ENCODE peak calls at places on chromosomes 11 and 22, in seven cellular contexts. One of them, this sample, is unnamed. For H3K36me3 and H3K27me3, the result is how much of the 10 kb centered on the place peaks cover.

GRCh38 chr11:106603971-106604370 is 414.3 kb downstream of the GUCY1A2 start:
- DNase-seq in brain microvascular endothelial cell: no peak
- DNase-seq in kidney epithelial cell: no peak
- DNase-seq in adipocyte: no peak
- DNase-seq in iPS DF 6.9: no peak
- DNase-seq in cardiac muscle cell: no peak
- DNase-seq in K562: no peak
- DNase-seq in this sample: no peak

GRCh38 chr11:45209480-45209879 is 63.0 kb downstream of the PRDM11 start:
- DNase-seq in K562: no peak
- DNase-seq in brain microvascular endothelial cell: no peak
- DNase-seq in kidney epithelial cell: no peak
- DNase-seq in iPS DF 6.9: no peak
- DNase-seq in adipocyte: no peak
- DNase-seq in cardiac muscle cell: no peak
- DNase-seq in this sample: no peak

GRCh38 chr11:69799582-69799981 is 19.6 kb downstream of the FGF3 start:
- DNase-seq in brain microvascular endothelial cell: peak
- DNase-seq in K562: peak
- DNase-seq in adipocyte: no peak
- DNase-seq in kidney epithelial cell: no peak
- DNase-seq in cardiac muscle cell: peak
- DNase-seq in iPS DF 6.9: no peak
- DNase-seq in this sample: peak

GRCh38 chr11:33899383-33900037 is 7.6 kb upstream of the LMO2 start:
- DNase-seq in kidney epithelial cell: peak
- DNase-seq in cardiac muscle cell: peak
- DNase-seq in adipocyte: peak
- DNase-seq in iPS DF 6.9: no peak
- DNase-seq in brain microvascular endothelial cell: peak
- DNase-seq in K562: peak
- DNase-seq in this sample: peak

GRCh38 chr11:111422494-111423249 is 43.6 kb upstream of the POU2AF1 start:
- DNase-seq in iPS DF 6.9: peak
- DNase-seq in adipocyte: peak
- DNase-seq in brain microvascular endothelial cell: peak
- DNase-seq in cardiac muscle cell: peak
- DNase-seq in kidney epithelial cell: no peak
- DNase-seq in K562: peak
- DNase-seq in this sample: peak

GRCh38 chr22:30354644-30355043 is 2.0 kb downstream of the SF3A1 start:
- DNase-seq in kidney epithelial cell: no peak
- DNase-seq in cardiac muscle cell: no peak
- DNase-seq in iPS DF 6.9: no peak
- DNase-seq in adipocyte: no peak
- DNase-seq in brain microvascular endothelial cell: no peak
- DNase-seq in K562: no peak
- DNase-seq in this sample: no peak

GRCh38 chr11:72524711-72525110 is 90.4 kb upstream of the CLPB start:
- DNase-seq in brain microvascular endothelial cell: peak
- DNase-seq in kidney epithelial cell: no peak
- DNase-seq in K562: no peak
- DNase-seq in cardiac muscle cell: no peak
- DNase-seq in adipocyte: peak
- DNase-seq in iPS DF 6.9: no peak
- DNase-seq in this sample: no peak

GRCh38 chr22:17436382-17436951 is 67.2 kb downstream of the CECR2 start:
- DNase-seq in iPS DF 6.9: no peak
- DNase-seq in kidney epithelial cell: no peak
- DNase-seq in K562: no peak
- DNase-seq in cardiac muscle cell: peak
- DNase-seq in brain microvascular endothelial cell: no peak
- DNase-seq in adipocyte: no peak
- DNase-seq in this sample: no peak

GRCh38 chr22:23789638-23790037 is 2.9 kb downstream of the SMARCB1 start:
- DNase-seq in brain microvascular endothelial cell: no peak
- DNase-seq in kidney epithelial cell: no peak
- DNase-seq in cardiac muscle cell: no peak
- DNase-seq in adipocyte: no peak
- DNase-seq in iPS DF 6.9: no peak
- DNase-seq in K562: no peak
- DNase-seq in this sample: no peak

GRCh38 chr11:43576834-43577521 is 103.6 kb upstream of the HSD17B12 start:
- DNase-seq in iPS DF 6.9: peak
- DNase-seq in brain microvascular endothelial cell: peak
- DNase-seq in cardiac muscle cell: peak
- DNase-seq in K562: peak
- DNase-seq in adipocyte: peak
- DNase-seq in kidney epithelial cell: no peak
- DNase-seq in this sample: peak

GRCh38 chr11:99693941-99694492 is 673.3 kb downstream of the CNTN5 start:
- DNase-seq in iPS DF 6.9: no peak
- DNase-seq in cardiac muscle cell: peak
- DNase-seq in K562: no peak
- DNase-seq in brain microvascular endothelial cell: peak
- DNase-seq in adipocyte: peak
- DNase-seq in kidney epithelial cell: peak
- DNase-seq in this sample: peak

GRCh38 chr11:61747389-61748285 is 4.8 kb upstream of the MYRF start:
- DNase-seq in K562: peak
- DNase-seq in cardiac muscle cell: peak
- DNase-seq in kidney epithelial cell: no peak
- DNase-seq in brain microvascular endothelial cell: peak
- DNase-seq in iPS DF 6.9: peak
- DNase-seq in adipocyte: peak
- DNase-seq in this sample: peak

GRCh38 chr11:113563766-113564165 is 88.6 kb upstream of the DRD2 start:
- DNase-seq in brain microvascular endothelial cell: no peak
- DNase-seq in adipocyte: no peak
- DNase-seq in K562: no peak
- DNase-seq in kidney epithelial cell: no peak
- DNase-seq in iPS DF 6.9: no peak
- DNase-seq in cardiac muscle cell: no peak
- DNase-seq in this sample: peak

GRCh38 chr11:109604506-109604905 is 182.5 kb downstream of the C11orf87 start:
- DNase-seq in kidney epithelial cell: no peak
- DNase-seq in brain microvascular endothelial cell: no peak
- DNase-seq in iPS DF 6.9: no peak
- DNase-seq in adipocyte: no peak
- DNase-seq in K562: no peak
- DNase-seq in cardiac muscle cell: peak
- DNase-seq in this sample: peak

GRCh38 chr11:112156153-112156552 is 7.7 kb downstream of the IL18 start:
- DNase-seq in K562: no peak
- DNase-seq in cardiac muscle cell: peak
- DNase-seq in kidney epithelial cell: no peak
- DNase-seq in iPS DF 6.9: no peak
- DNase-seq in adipocyte: peak
- DNase-seq in brain microvascular endothelial cell: no peak
- DNase-seq in this sample: no peak

GRCh38 chr11:117833401-117833891 is 8.9 kb upstream of the FXYD2 start:
- DNase-seq in brain microvascular endothelial cell: no peak
- DNase-seq in cardiac muscle cell: no peak
- DNase-seq in iPS DF 6.9: no peak
- DNase-seq in kidney epithelial cell: no peak
- DNase-seq in adipocyte: no peak
- DNase-seq in K562: no peak
- DNase-seq in this sample: no peak

GRCh38 chr11:115924744-115925567 is 420.7 kb upstream of the CADM1 start:
- DNase-seq in kidney epithelial cell: peak
- DNase-seq in adipocyte: no peak
- DNase-seq in iPS DF 6.9: no peak
- DNase-seq in cardiac muscle cell: no peak
- DNase-seq in K562: no peak
- DNase-seq in brain microvascular endothelial cell: no peak
- DNase-seq in this sample: peak

GRCh38 chr11:57514538-57515331 is 767 bp downstream of the SLC43A1 start:
- DNase-seq in kidney epithelial cell: no peak
- DNase-seq in adipocyte: peak
- DNase-seq in iPS DF 6.9: no peak
- DNase-seq in brain microvascular endothelial cell: peak
- DNase-seq in K562: peak
- DNase-seq in cardiac muscle cell: peak
- DNase-seq in this sample: no peak

GRCh38 chr22:22033803-22034468 is 51.3 kb upstream of the TOP3B start:
- DNase-seq in adipocyte: no peak
- DNase-seq in iPS DF 6.9: no peak
- DNase-seq in brain microvascular endothelial cell: no peak
- DNase-seq in K562: no peak
- DNase-seq in cardiac muscle cell: no peak
- DNase-seq in kidney epithelial cell: no peak
- DNase-seq in this sample: no peak

GRCh38 chr11:12502041-12502440 is 124.7 kb downstream of the PARVA start:
- DNase-seq in brain microvascular endothelial cell: no peak
- DNase-seq in iPS DF 6.9: no peak
- DNase-seq in adipocyte: no peak
- DNase-seq in K562: no peak
- DNase-seq in cardiac muscle cell: peak
- DNase-seq in kidney epithelial cell: peak
- DNase-seq in this sample: no peak

GRCh38 chr11:65932558-65932919 is 12.7 kb upstream of the TSGA10IP start:
- DNase-seq in cardiac muscle cell: peak
- DNase-seq in K562: peak
- DNase-seq in brain microvascular endothelial cell: peak
- DNase-seq in iPS DF 6.9: no peak
- DNase-seq in adipocyte: peak
- DNase-seq in kidney epithelial cell: no peak
- DNase-seq in this sample: no peak

GRCh38 chr22:43173976-43174720 is 12.8 kb downstream of the TTLL12 start:
- DNase-seq in K562: no peak
- DNase-seq in kidney epithelial cell: no peak
- DNase-seq in adipocyte: no peak
- DNase-seq in cardiac muscle cell: no peak
- DNase-seq in brain microvascular endothelial cell: no peak
- DNase-seq in iPS DF 6.9: no peak
- DNase-seq in this sample: no peak

GRCh38 chr11:107859459-107860239 is 1.1 kb upstream of the SLC35F2 start:
- DNase-seq in iPS DF 6.9: no peak
- DNase-seq in brain microvascular endothelial cell: no peak
- DNase-seq in cardiac muscle cell: peak
- DNase-seq in kidney epithelial cell: no peak
- DNase-seq in K562: no peak
- DNase-seq in adipocyte: peak
- DNase-seq in this sample: peak
- H3K4me3 ChIP-seq in iPS DF 6.9: peak
- H3K4me3 ChIP-seq in brain microvascular endothelial cell: peak
- H3K4me3 ChIP-seq in cardiac muscle cell: peak
- H3K4me3 ChIP-seq in kidney epithelial cell: peak
- H3K4me3 ChIP-seq in K562: peak
- H3K4me3 ChIP-seq in adipocyte: peak
- H3K4me3 ChIP-seq in this sample: peak

DNA sequence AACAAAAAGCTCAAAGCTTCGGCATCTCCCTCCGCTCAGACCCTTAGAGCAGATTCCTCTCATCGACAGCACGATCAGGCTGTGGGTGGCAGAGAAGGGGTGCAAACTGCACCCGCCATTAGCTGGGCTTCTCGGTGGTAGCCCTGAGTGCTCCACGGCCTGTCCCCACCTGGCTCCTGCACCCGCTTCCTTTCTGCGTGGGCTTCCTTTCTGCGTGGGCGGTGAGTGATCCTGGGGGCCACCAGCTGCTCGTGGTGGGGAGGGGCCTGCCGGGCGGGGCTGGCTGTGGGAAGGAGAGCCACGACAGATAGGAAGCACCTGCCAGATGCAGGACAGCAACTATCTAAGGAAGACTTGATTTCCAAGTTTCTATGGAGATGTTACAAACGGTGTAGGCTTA is 55.0 kb downstream of the BRD1 start:
- DNase-seq in iPS DF 6.9: no peak
- DNase-seq in brain microvascular endothelial cell: no peak
- DNase-seq in adipocyte: no peak
- DNase-seq in kidney epithelial cell: no peak
- DNase-seq in K562: peak
- DNase-seq in cardiac muscle cell: no peak
- DNase-seq in this sample: no peak
- H3K36me3 ChIP-seq in iPS DF 6.9: under half
- H3K36me3 ChIP-seq in brain microvascular endothelial cell: under half
- H3K36me3 ChIP-seq in adipocyte: half or more
- H3K36me3 ChIP-seq in kidney epithelial cell: under half
- H3K36me3 ChIP-seq in K562: under half
- H3K36me3 ChIP-seq in cardiac muscle cell: under half
- H3K36me3 ChIP-seq in this sample: under half

GRCh38 chr11:36266767-36267166 is 22.5 kb downstream of the COMMD9 start:
- DNase-seq in adipocyte: no peak
- DNase-seq in brain microvascular endothelial cell: no peak
- DNase-seq in kidney epithelial cell: no peak
- DNase-seq in iPS DF 6.9: no peak
- DNase-seq in K562: no peak
- DNase-seq in cardiac muscle cell: no peak
- DNase-seq in this sample: no peak

GRCh38 chr11:36273110-36273509 is 16.1 kb downstream of the COMMD9 start:
- DNase-seq in cardiac muscle cell: no peak
- DNase-seq in K562: no peak
- DNase-seq in brain microvascular endothelial cell: no peak
- DNase-seq in adipocyte: no peak
- DNase-seq in iPS DF 6.9: no peak
- DNase-seq in kidney epithelial cell: no peak
- DNase-seq in this sample: no peak

GRCh38 chr11:36265793-36266628 is 23.2 kb downstream of the COMMD9 start:
- DNase-seq in K562: peak
- DNase-seq in brain microvascular endothelial cell: peak
- DNase-seq in kidney epithelial cell: no peak
- DNase-seq in adipocyte: peak
- DNase-seq in cardiac muscle cell: peak
- DNase-seq in iPS DF 6.9: peak
- DNase-seq in this sample: peak

GRCh38 chr11:36268337-36268931 is 20.8 kb downstream of the COMMD9 start:
- DNase-seq in adipocyte: no peak
- DNase-seq in kidney epithelial cell: no peak
- DNase-seq in cardiac muscle cell: no peak
- DNase-seq in brain microvascular endothelial cell: no peak
- DNase-seq in K562: no peak
- DNase-seq in iPS DF 6.9: no peak
- DNase-seq in this sample: no peak

DNA sequence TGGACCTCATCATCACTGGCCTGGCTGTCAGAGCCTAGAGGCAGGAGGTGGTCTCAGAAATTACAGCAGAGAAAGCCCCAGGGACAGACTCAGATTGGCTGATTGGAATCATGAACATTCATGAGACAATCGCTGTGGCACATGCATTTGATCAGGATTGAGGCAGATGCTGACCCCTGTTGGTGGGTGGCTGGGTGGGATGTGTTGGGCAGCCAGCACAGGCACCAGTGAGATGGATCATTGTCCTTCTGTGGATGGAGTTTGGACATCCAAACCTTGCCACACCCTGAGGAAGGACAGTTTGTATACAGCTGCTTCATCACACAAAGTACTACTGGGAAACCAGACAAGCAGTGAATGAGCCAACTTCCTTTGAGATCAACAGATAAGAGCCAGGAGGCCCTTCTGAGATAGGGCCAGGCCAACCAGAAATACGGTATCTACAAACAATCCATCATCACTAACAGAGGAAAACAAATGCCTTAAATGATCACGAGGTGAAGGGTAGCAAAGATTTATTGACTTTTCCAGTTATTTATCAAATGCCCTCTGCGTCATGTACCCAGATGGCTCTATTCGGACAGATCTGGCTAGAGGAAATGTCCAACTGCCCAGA is 17.3 kb downstream of the COMMD9 start:
- DNase-seq in kidney epithelial cell: no peak
- DNase-seq in adipocyte: no peak
- DNase-seq in K562: peak
- DNase-seq in brain microvascular endothelial cell: no peak
- DNase-seq in cardiac muscle cell: no peak
- DNase-seq in iPS DF 6.9: no peak
- DNase-seq in this sample: no peak
- H3K27me3 ChIP-seq in kidney epithelial cell: under half
- H3K27me3 ChIP-seq in adipocyte: under half
- H3K27me3 ChIP-seq in K562: under half
- H3K27me3 ChIP-seq in brain microvascular endothelial cell: under half
- H3K27me3 ChIP-seq in cardiac muscle cell: under half
- H3K27me3 ChIP-seq in iPS DF 6.9: under half
- H3K27me3 ChIP-seq in this sample: under half

GRCh38 chr22:35904752-35905151 is 123.9 kb downstream of the RBFOX2 start:
- DNase-seq in iPS DF 6.9: no peak
- DNase-seq in cardiac muscle cell: no peak
- DNase-seq in kidney epithelial cell: no peak
- DNase-seq in adipocyte: no peak
- DNase-seq in K562: no peak
- DNase-seq in brain microvascular endothelial cell: no peak
- DNase-seq in this sample: no peak
- H3K4me3 ChIP-seq in iPS DF 6.9: no peak
- H3K4me3 ChIP-seq in cardiac muscle cell: no peak
- H3K4me3 ChIP-seq in kidney epithelial cell: no peak
- H3K4me3 ChIP-seq in adipocyte: no peak
- H3K4me3 ChIP-seq in K562: no peak
- H3K4me3 ChIP-seq in brain microvascular endothelial cell: no peak
- H3K4me3 ChIP-seq in this sample: no peak

This sample was measured in bronchial epithelial cell.